ENCODE peak calls at places on chromosomes 3 and 15, in ten cellular contexts. N is body of pancreas, P is GM12878, M is adrenal gland, X is sigmoid colon, F is HCT116, J is A549, U is heart left ventricle, E is IMR-90, L is uterus. O is an unnamed sample.

GRCh38 chr15:48389701-48390143 is 58.5 kb downstream of the DUT start:
- DNase-seq in P (no peak), M (no peak), L (peak), U (no peak), N (no peak), J (no peak), X (peak), F (no peak), E (peak), O (no peak)

GRCh38 chr15:49656734-49657133 is 35.9 kb downstream of the DTWD1 start:
- DNase-seq in E (no peak), U (no peak), L (no peak), M (no peak), P (no peak), J (no peak), F (no peak), X (no peak), N (no peak), O (no peak)

GRCh38 chr15:76038512-76038911 is 21.3 kb upstream of the TMEM266 start:
- DNase-seq in F (no peak), E (no peak), X (no peak), U (no peak), N (no peak), M (no peak), J (no peak), P (no peak), L (no peak), O (no peak)

GRCh38 chr3:185225523-185225922 is 28.3 kb downstream of the EHHADH start:
- DNase-seq in M (no peak), F (no peak), X (no peak), N (no peak), U (no peak), J (no peak), L (no peak), E (peak), P (no peak), O (no peak)

GRCh38 chr3:109943181-109943580 is 605.8 kb upstream of the DPPA4 start:
- DNase-seq in U (no peak), P (no peak), E (peak), X (no peak), N (no peak), J (no peak), L (no peak), M (no peak), F (no peak), O (no peak)

GRCh38 chr3:93906245-93906644 is 67.5 kb downstream of the PROS1 start:
- DNase-seq in J (peak), L (no peak), F (no peak), P (no peak), M (no peak), N (no peak), E (no peak), U (peak), X (no peak), O (peak)

GRCh38 chr3:38650248-38650940 is 907 bp upstream of the SCN5A start:
- DNase-seq in U (no peak), L (no peak), X (peak), N (no peak), F (no peak), M (no peak), P (no peak), J (no peak), E (no peak), O (no peak)

GRCh38 chr15:61188168-61188567 is 40.9 kb downstream of the RORA start:
- DNase-seq in P (no peak), L (no peak), M (no peak), U (no peak), N (no peak), E (no peak), F (no peak), J (no peak), X (no peak), O (no peak)

GRCh38 chr3:114856867-114857266 is 290.2 kb downstream of the ZBTB20 start:
- DNase-seq in L (no peak), X (no peak), E (no peak), J (no peak), F (no peak), P (no peak), M (no peak), N (no peak), U (no peak), O (no peak)

GRCh38 chr15:28934645-28935044 is 48.9 kb downstream of the APBA2 start:
- DNase-seq in M (no peak), P (no peak), N (no peak), E (no peak), F (no peak), U (no peak), L (no peak), X (peak), J (no peak), O (no peak)

GRCh38 chr3:5212625-5213573 is 25.4 kb downstream of the EDEM1 start:
- DNase-seq in E (no peak), J (no peak), L (no peak), F (no peak), U (no peak), M (no peak), N (no peak), X (no peak), P (no peak), O (no peak)

GRCh38 chr3:113668015-113668414 is 28.4 kb downstream of the USF3 start:
- DNase-seq in U (no peak), L (no peak), N (no peak), E (peak), X (no peak), J (no peak), M (no peak), P (no peak), F (no peak), O (no peak)
- H3K4me3 ChIP-seq in U (no peak), L (no peak), N (no peak), E (no peak), X (no peak), J (no peak), M (no peak), P (no peak), F (no peak), O (no peak)

GRCh38 chr3:71128951-71129350 is 454.6 kb downstream of the FOXP1 start:
- DNase-seq in P (no peak), L (no peak), J (no peak), X (no peak), M (no peak), N (no peak), U (no peak), F (no peak), E (no peak), O (no peak)

GRCh38 chr3:71131385-71131871 is 452.1 kb downstream of the FOXP1 start:
- DNase-seq in F (no peak), E (no peak), L (no peak), X (no peak), N (no peak), J (no peak), M (no peak), U (no peak), P (no peak), O (no peak)

GRCh38 chr3:71131893-71132314 is 451.6 kb downstream of the FOXP1 start:
- DNase-seq in U (no peak), P (no peak), L (no peak), M (no peak), X (no peak), F (no peak), N (no peak), E (no peak), J (no peak), O (no peak)

GRCh38 chr3:71129611-71130515 is 453.7 kb downstream of the FOXP1 start:
- DNase-seq in M (no peak), J (no peak), U (no peak), E (peak), P (no peak), N (no peak), L (no peak), F (no peak), X (no peak), O (no peak)

GRCh38 chr3:71130516-71131384 is 452.8 kb downstream of the FOXP1 start:
- DNase-seq in X (peak), M (peak), P (no peak), F (no peak), J (no peak), L (peak), E (peak), N (peak), U (peak), O (peak)
- TF ChIP-seq POLR2A in X (peak), M (peak), P (no peak), F (no peak), J (no peak), L (peak), E (peak), N (peak), U (peak), O (peak)

GRCh38 chr3:55549172-55549571 is 62.1 kb upstream of the WNT5A start:
- DNase-seq in X (no peak), E (peak), N (no peak), J (no peak), F (no peak), M (no peak), L (no peak), P (no peak), U (no peak), O (no peak)
- TF ChIP-seq CTCF in X (no peak), E (peak), N (no peak), J (no peak), F (no peak), M (no peak), L (peak), P (no peak), U (no peak), O (no peak)

GRCh38 chr15:85956515-85957275 is 123.0 kb upstream of the AGBL1 start:
- DNase-seq in M (no peak), J (no peak), X (no peak), P (no peak), U (no peak), L (no peak), E (peak), F (no peak), N (no peak), O (no peak)
- H3K4me3 ChIP-seq in M (no peak), J (no peak), X (no peak), P (no peak), U (no peak), L (no peak), E (no peak), F (no peak), N (no peak), O (no peak)

GRCh38 chr3:179653106-179653776 is 401 bp downstream of the USP13 start:
- DNase-seq in X (peak), M (peak), J (peak), P (no peak), N (peak), L (peak), F (peak), U (peak), E (peak), O (peak)
- TF ChIP-seq POLR2A in X (no peak), M (peak), J (no peak), P (peak), N (peak), L (no peak), F (no peak), U (no peak), E (no peak), O (peak)

DNA sequence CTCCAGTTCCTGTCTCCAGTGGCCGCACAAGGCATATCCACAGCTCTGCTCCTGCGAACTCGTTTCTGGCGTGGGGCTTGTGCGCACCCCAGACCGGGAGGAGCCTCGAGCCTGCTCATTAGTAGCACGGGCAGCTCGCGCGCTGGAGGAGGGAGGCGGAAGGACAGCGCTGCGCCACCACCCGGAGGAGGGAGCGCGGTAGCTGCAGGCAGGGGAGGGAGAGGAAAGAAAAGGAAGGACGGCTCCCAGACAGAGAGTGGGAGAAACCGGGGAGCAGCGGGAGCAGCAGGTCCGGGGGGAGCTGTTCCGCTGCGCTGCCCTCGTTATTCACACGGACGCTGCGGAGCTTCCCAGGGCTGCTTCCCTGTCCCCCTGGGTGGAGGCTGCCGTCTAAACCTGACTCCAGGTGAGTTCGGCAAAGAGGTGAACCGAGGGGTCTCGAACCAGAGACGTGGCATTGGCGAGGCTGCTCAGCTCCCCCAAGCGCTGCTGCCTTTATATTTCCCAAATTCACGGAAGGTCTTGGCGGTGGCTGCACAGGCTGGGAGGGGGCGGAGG is 121.3 kb upstream of the ZNF717 start:
- DNase-seq in J (no peak), P (no peak), U (no peak), X (peak), F (no peak), M (peak), E (peak), N (peak), L (no peak), O (no peak)
- TF ChIP-seq CTCF in J (no peak), P (no peak), U (no peak), X (no peak), F (no peak), M (no peak), E (no peak), N (no peak), L (no peak), O (no peak)

GRCh38 chr3:42652611-42653302 is 740 bp upstream of the ZBTB47 start:
- DNase-seq in J (peak), X (peak), L (peak), F (peak), U (peak), N (peak), E (peak), P (peak), M (peak), O (peak)
- H3K4me3 ChIP-seq in J (peak), X (peak), L (peak), F (peak), U (peak), N (no peak), E (peak), P (peak), M (peak), O (peak)

GRCh38 chr3:81497565-81497964 is 263.9 kb downstream of the GBE1 start:
- DNase-seq in M (no peak), L (no peak), F (no peak), U (no peak), N (no peak), P (no peak), X (no peak), E (no peak), J (no peak), O (no peak)

GRCh38 chr3:81496407-81497104 is 264.9 kb downstream of the GBE1 start:
- DNase-seq in M (no peak), F (no peak), E (no peak), P (no peak), N (no peak), X (no peak), L (no peak), U (no peak), J (no peak), O (no peak)

GRCh38 chr3:81490541-81491288 is 270.7 kb downstream of the GBE1 start:
- DNase-seq in F (peak), L (peak), E (peak), M (peak), U (peak), J (peak), X (peak), N (peak), P (peak), O (peak)

GRCh38 chr3:81492048-81492447 is 269.4 kb downstream of the GBE1 start:
- DNase-seq in X (no peak), N (no peak), E (peak), J (no peak), P (no peak), U (no peak), L (no peak), F (no peak), M (no peak), O (no peak)
- TF ChIP-seq POLR2A in X (no peak), N (no peak), E (no peak), J (no peak), P (no peak), U (no peak), L (no peak), F (no peak), M (no peak), O (no peak)

O was measured in ovary.